ENCODE peak calls at places on chromosomes 13 and 19, in seven cellular contexts. X is ovary; D is NCI-H187; F is A673; E is kidney epithelial cell; A is COLO829; C is effector CD4-positive, alpha-beta T cell. J is an unnamed sample.
A peak's percentile ranks its signal among the peaks of the same experiment; 100 is the strongest.

GRCh38 chr13:99448586-99448985 is 52.7 kb upstream of the TM9SF2 start:
- DNase-seq in A (no peak), C (no peak), E (no peak), F (no peak), D (no peak), X (no peak), J (no peak)

GRCh38 chr13:39823063-39823713 is 167.7 kb downstream of the COG6 start:
- DNase-seq in D (no peak), E (no peak), X (no peak), F (peak; percentile 51), C (no peak), A (no peak), J (no peak)

GRCh38 chr13:113933901-113934300 is 40.0 kb downstream of the C13orf46 start:
- DNase-seq in F (no peak), D (no peak), A (no peak), E (no peak), C (no peak), X (peak; percentile 7), J (no peak)

GRCh38 chr13:40440990-40441820 is 225.2 kb downstream of the FOXO1 start:
- DNase-seq in F (no peak), A (no peak), E (no peak), C (no peak), D (no peak), X (peak; percentile 70), J (peak; percentile 73)

GRCh38 chr13:23384111-23384510 is 49.4 kb downstream of the SACS start:
- DNase-seq in X (no peak), E (peak; percentile 71), F (no peak), C (no peak), A (no peak), D (no peak), J (no peak)

GRCh38 chr19:5949792-5950305 is 28.1 kb downstream of the RANBP3 start:
- DNase-seq in F (no peak), E (no peak), A (no peak), D (peak; percentile 31), X (no peak), C (peak; percentile 18), J (no peak)

GRCh38 chr19:48754950-48755645 is at the start of gene FGF21:
- DNase-seq in A (no peak), C (no peak), F (no peak), D (no peak), X (no peak), E (no peak), J (no peak)

GRCh38 chr13:97975280-97975850 is 21.9 kb downstream of the IPO5 start:
- DNase-seq in C (no peak), A (no peak), F (peak; percentile 65), X (no peak), D (no peak), E (no peak), J (no peak)

GRCh38 chr13:52405767-52406494 is at the start of gene THSD1:
- DNase-seq in D (no peak), F (peak; percentile 22), X (peak; percentile 53), A (no peak), E (no peak), C (no peak), J (peak; percentile 39)

GRCh38 chr13:108227651-108228272 is 9.6 kb downstream of the ABHD13 start:
- DNase-seq in E (no peak), A (peak; percentile 35), C (peak; percentile 40), X (no peak), D (peak; percentile 30), F (peak; percentile 65), J (no peak)

GRCh38 chr19:6868341-6868740 is 19.0 kb upstream of the ADGRE1 start:
- DNase-seq in X (no peak), A (no peak), D (no peak), E (no peak), C (no peak), F (peak; percentile 34), J (no peak)

GRCh38 chr19:53813996-53814395 is 10.1 kb downstream of the NLRP12 start:
- DNase-seq in C (no peak), F (no peak), X (no peak), A (no peak), E (no peak), D (no peak), J (no peak)

GRCh38 chr19:49111218-49111998 is 2.8 kb upstream of the LIN7B start:
- DNase-seq in D (no peak), C (no peak), F (no peak), E (no peak), X (no peak), A (no peak), J (no peak)

GRCh38 chr19:48965033-48965805 is at the start of gene FTL:
- DNase-seq in D (peak; percentile 95), F (peak; percentile 97), E (peak; percentile 70), C (peak; percentile 78), A (peak; percentile 96), X (peak; percentile 99), J (peak; percentile 96)

GRCh38 chr13:41259875-41260501 is 3.4 kb downstream of the MTRF1 start:
- DNase-seq in C (no peak), X (no peak), F (no peak), D (no peak), E (no peak), A (no peak), J (no peak)

GRCh38 chr19:38433268-38433733 is at the start of gene RYR1:
- DNase-seq in E (no peak), F (peak; percentile 53), X (no peak), A (no peak), C (no peak), D (no peak), J (peak; percentile 53)

GRCh38 chr13:86960876-86961275 is 710.3 kb upstream of the SLITRK5 start:
- DNase-seq in E (no peak), X (no peak), D (no peak), A (no peak), F (no peak), C (no peak), J (no peak)

GRCh38 chr13:42745655-42746054 is 35.7 kb upstream of the FAM216B start:
- DNase-seq in F (no peak), D (no peak), X (no peak), C (no peak), A (no peak), E (no peak), J (no peak)

GRCh38 chr19:31332096-31332495 is 17.1 kb downstream of the TSHZ3 start:
- DNase-seq in D (no peak), X (no peak), F (no peak), C (no peak), E (no peak), A (no peak), J (no peak)

GRCh38 chr13:51601601-51602348 is 17.5 kb downstream of the WDFY2 start:
- DNase-seq in A (no peak), D (no peak), X (no peak), E (no peak), F (no peak), C (no peak), J (no peak)

GRCh38 chr19:46984077-46985010 is 35.3 kb upstream of the NPAS1 start:
- DNase-seq in E (no peak), C (no peak), X (no peak), D (no peak), A (no peak), F (peak; percentile 63), J (no peak)

GRCh38 chr19:37551123-37551993 is 43.2 kb downstream of the ZNF571 start:
- DNase-seq in X (no peak), C (peak; percentile 10), E (peak; percentile 18), F (peak; percentile 69), A (no peak), D (peak; percentile 5), J (no peak)

GRCh38 chr13:95535243-95535642 is 17.3 kb upstream of the CLDN10 start:
- DNase-seq in D (no peak), X (no peak), E (peak; percentile 92), C (no peak), F (no peak), A (peak; percentile 53), J (no peak)

GRCh38 chr13:69565334-69565733 is 542.3 kb upstream of the ATXN8OS start:
- DNase-seq in F (peak; percentile 43), A (peak; percentile 58), C (no peak), D (no peak), X (no peak), E (peak; percentile 70), J (no peak)

GRCh38 chr19:50258918-50259372 is 55.5 kb downstream of the MYH14 start:
- DNase-seq in X (no peak), A (peak; percentile 13), E (no peak), F (peak; percentile 23), D (no peak), C (no peak), J (no peak)

GRCh38 chr13:110575322-110576069 is 14.0 kb upstream of the RAB20 start:
- DNase-seq in A (no peak), F (no peak), D (no peak), E (no peak), X (no peak), C (no peak), J (no peak)

GRCh38 chr13:28609936-28610335 is 49.0 kb upstream of the POMP start:
- DNase-seq in F (no peak), X (no peak), D (no peak), A (no peak), E (no peak), C (no peak), J (no peak)

GRCh38 chr19:19405919-19406877 is 723 bp downstream of the GATAD2A start:
- DNase-seq in X (peak; percentile 56), D (no peak), A (no peak), F (peak; percentile 62), E (no peak), C (peak; percentile 33), J (no peak)

GRCh38 chr13:105616313-105617075 is 919.0 kb downstream of the EFNB2 start:
- DNase-seq in A (no peak), E (no peak), F (no peak), X (no peak), D (no peak), C (no peak), J (no peak)

GRCh38 chr13:24706886-24707585 is 26.8 kb downstream of the ATP12A start:
- DNase-seq in X (no peak), C (no peak), E (no peak), D (no peak), A (no peak), F (no peak), J (no peak)

GRCh38 chr19:42420055-42420544 is 7.1 kb downstream of the LIPE start:
- DNase-seq in A (peak; percentile 60), C (peak; percentile 74), F (peak; percentile 23), D (no peak), X (no peak), E (no peak), J (no peak)

GRCh38 chr19:56301886-56302620 is 12.6 kb downstream of the ZSCAN5A start:
- DNase-seq in F (peak; percentile 14), D (no peak), E (no peak), C (no peak), A (no peak), X (no peak), J (no peak)

GRCh38 chr13:59906413-59907027 is 257.2 kb downstream of the DIAPH3 start:
- DNase-seq in D (no peak), A (peak; percentile 16), X (no peak), E (peak; percentile 23), C (no peak), F (peak; percentile 75), J (no peak)

GRCh38 chr13:39457274-39457673 is 145.7 kb downstream of the LHFPL6 start:
- DNase-seq in C (no peak), A (no peak), E (no peak), D (no peak), F (no peak), X (no peak), J (no peak)

GRCh38 chr13:79989251-79989661 is 351.7 kb downstream of the SPRY2 start:
- DNase-seq in X (no peak), A (no peak), C (no peak), E (no peak), F (no peak), D (no peak), J (no peak)

GRCh38 chr13:37540228-37540627 is 58.3 kb downstream of the POSTN start:
- DNase-seq in C (no peak), E (no peak), X (no peak), D (no peak), A (no peak), F (no peak), J (no peak)